ENCODE peak calls at places on chromosomes 1 and 21, in nine cellular contexts. One of them, this sample, is unnamed.

GRCh38 chr1:56390540-56390867 is 188.9 kb downstream of the PLPP3 start:
- DNase-seq in tibial nerve: no peak
- DNase-seq in cardiac muscle cell: no peak
- DNase-seq in spleen: no peak
- DNase-seq in pancreas: no peak
- DNase-seq in Panc1: no peak
- DNase-seq in thoracic aorta: no peak
- DNase-seq in GM23248: no peak
- DNase-seq in brain microvascular endothelial cell: no peak
- DNase-seq in this sample: no peak

GRCh38 chr1:90074555-90075315 is 79.8 kb downstream of the ZNF326 start:
- DNase-seq in tibial nerve: no peak
- DNase-seq in cardiac muscle cell: no peak
- DNase-seq in spleen: no peak
- DNase-seq in pancreas: no peak
- DNase-seq in Panc1: no peak
- DNase-seq in thoracic aorta: no peak
- DNase-seq in GM23248: no peak
- DNase-seq in brain microvascular endothelial cell: no peak
- DNase-seq in this sample: no peak

GRCh38 chr1:98323906-98324358 is 337.6 kb upstream of the SNX7 start:
- DNase-seq in tibial nerve: no peak
- DNase-seq in cardiac muscle cell: peak; percentile 99
- DNase-seq in spleen: no peak
- DNase-seq in pancreas: peak; percentile 14
- DNase-seq in Panc1: peak; percentile 57
- DNase-seq in thoracic aorta: peak; percentile 14
- DNase-seq in GM23248: peak; percentile 87
- DNase-seq in brain microvascular endothelial cell: peak; percentile 96
- DNase-seq in this sample: peak; percentile 86

GRCh38 chr1:63868220-63868897 is 94.5 kb downstream of the ROR1 start:
- DNase-seq in tibial nerve: no peak
- DNase-seq in cardiac muscle cell: no peak
- DNase-seq in spleen: no peak
- DNase-seq in pancreas: no peak
- DNase-seq in Panc1: peak; percentile 85
- DNase-seq in thoracic aorta: no peak
- DNase-seq in GM23248: peak; percentile 57
- DNase-seq in brain microvascular endothelial cell: no peak
- DNase-seq in this sample: peak; percentile 51

GRCh38 chr1:231818342-231818741 is 191.8 kb downstream of the DISC1 start:
- DNase-seq in tibial nerve: peak; percentile 22
- DNase-seq in cardiac muscle cell: peak; percentile 49
- DNase-seq in spleen: no peak
- DNase-seq in pancreas: no peak
- DNase-seq in Panc1: no peak
- DNase-seq in thoracic aorta: no peak
- DNase-seq in GM23248: peak; percentile 28
- DNase-seq in brain microvascular endothelial cell: no peak
- DNase-seq in this sample: no peak

GRCh38 chr1:207279683-207280082 is 41.8 kb upstream of the CD55 start:
- DNase-seq in tibial nerve: no peak
- DNase-seq in cardiac muscle cell: no peak
- DNase-seq in spleen: no peak
- DNase-seq in pancreas: no peak
- DNase-seq in Panc1: no peak
- DNase-seq in thoracic aorta: no peak
- DNase-seq in GM23248: no peak
- DNase-seq in brain microvascular endothelial cell: no peak
- DNase-seq in this sample: no peak

GRCh38 chr1:67171978-67172377 is 5.7 kb downstream of the IL23R start:
- DNase-seq in tibial nerve: no peak
- DNase-seq in cardiac muscle cell: no peak
- DNase-seq in spleen: no peak
- DNase-seq in pancreas: no peak
- DNase-seq in Panc1: no peak
- DNase-seq in thoracic aorta: no peak
- DNase-seq in GM23248: no peak
- DNase-seq in brain microvascular endothelial cell: no peak
- DNase-seq in this sample: no peak

GRCh38 chr1:158819461-158820443 is 11.4 kb upstream of the MNDA start:
- DNase-seq in tibial nerve: no peak
- DNase-seq in cardiac muscle cell: peak; percentile 76
- DNase-seq in spleen: no peak
- DNase-seq in pancreas: no peak
- DNase-seq in Panc1: no peak
- DNase-seq in thoracic aorta: no peak
- DNase-seq in GM23248: no peak
- DNase-seq in brain microvascular endothelial cell: peak; percentile 26
- DNase-seq in this sample: peak; percentile 2

GRCh38 chr1:25641931-25642611 is 25.5 kb downstream of the MAN1C1 start:
- DNase-seq in tibial nerve: no peak
- DNase-seq in cardiac muscle cell: peak; percentile 76
- DNase-seq in spleen: no peak
- DNase-seq in pancreas: no peak
- DNase-seq in Panc1: no peak
- DNase-seq in thoracic aorta: no peak
- DNase-seq in GM23248: peak; percentile 67
- DNase-seq in brain microvascular endothelial cell: no peak
- DNase-seq in this sample: no peak

GRCh38 chr1:219535021-219535420 is 77.9 kb downstream of the ZC3H11B start:
- DNase-seq in tibial nerve: no peak
- DNase-seq in cardiac muscle cell: no peak
- DNase-seq in spleen: no peak
- DNase-seq in pancreas: no peak
- DNase-seq in Panc1: no peak
- DNase-seq in thoracic aorta: no peak
- DNase-seq in GM23248: no peak
- DNase-seq in brain microvascular endothelial cell: no peak
- DNase-seq in this sample: no peak

GRCh38 chr1:170664828-170665617 is 1.1 kb downstream of the PRRX1 start:
- DNase-seq in tibial nerve: no peak
- DNase-seq in cardiac muscle cell: peak; percentile 72
- DNase-seq in spleen: no peak
- DNase-seq in pancreas: no peak
- DNase-seq in Panc1: no peak
- DNase-seq in thoracic aorta: no peak
- DNase-seq in GM23248: peak; percentile 80
- DNase-seq in brain microvascular endothelial cell: peak; percentile 52
- DNase-seq in this sample: peak; percentile 1

GRCh38 chr1:174761257-174761760 is 238.4 kb upstream of the CACYBP start:
- DNase-seq in tibial nerve: no peak
- DNase-seq in cardiac muscle cell: no peak
- DNase-seq in spleen: no peak
- DNase-seq in pancreas: no peak
- DNase-seq in Panc1: no peak
- DNase-seq in thoracic aorta: no peak
- DNase-seq in GM23248: no peak
- DNase-seq in brain microvascular endothelial cell: no peak
- DNase-seq in this sample: no peak

GRCh38 chr1:42933610-42934009 is 25.1 kb downstream of the SLC2A1 start:
- DNase-seq in tibial nerve: no peak
- DNase-seq in cardiac muscle cell: no peak
- DNase-seq in spleen: peak; percentile 19
- DNase-seq in pancreas: no peak
- DNase-seq in Panc1: no peak
- DNase-seq in thoracic aorta: no peak
- DNase-seq in GM23248: no peak
- DNase-seq in brain microvascular endothelial cell: no peak
- DNase-seq in this sample: no peak

GRCh38 chr1:42935971-42936308 is 22.7 kb downstream of the SLC2A1 start:
- DNase-seq in tibial nerve: no peak
- DNase-seq in cardiac muscle cell: no peak
- DNase-seq in spleen: no peak
- DNase-seq in pancreas: no peak
- DNase-seq in Panc1: no peak
- DNase-seq in thoracic aorta: no peak
- DNase-seq in GM23248: no peak
- DNase-seq in brain microvascular endothelial cell: no peak
- DNase-seq in this sample: no peak

GRCh38 chr1:42935313-42935624 is 23.4 kb downstream of the SLC2A1 start:
- DNase-seq in tibial nerve: peak; percentile 18
- DNase-seq in cardiac muscle cell: no peak
- DNase-seq in spleen: peak; percentile 92
- DNase-seq in pancreas: peak; percentile 40
- DNase-seq in Panc1: no peak
- DNase-seq in thoracic aorta: no peak
- DNase-seq in GM23248: no peak
- DNase-seq in brain microvascular endothelial cell: no peak
- DNase-seq in this sample: no peak

GRCh38 chr1:42934111-42934510 is 24.6 kb downstream of the SLC2A1 start:
- DNase-seq in tibial nerve: no peak
- DNase-seq in cardiac muscle cell: no peak
- DNase-seq in spleen: peak; percentile 74
- DNase-seq in pancreas: no peak
- DNase-seq in Panc1: no peak
- DNase-seq in thoracic aorta: no peak
- DNase-seq in GM23248: no peak
- DNase-seq in brain microvascular endothelial cell: no peak
- DNase-seq in this sample: no peak

GRCh38 chr1:42934541-42935312 is 23.9 kb downstream of the SLC2A1 start:
- DNase-seq in tibial nerve: no peak
- DNase-seq in cardiac muscle cell: no peak
- DNase-seq in spleen: peak; percentile 73
- DNase-seq in pancreas: no peak
- DNase-seq in Panc1: no peak
- DNase-seq in thoracic aorta: no peak
- DNase-seq in GM23248: no peak
- DNase-seq in brain microvascular endothelial cell: no peak
- DNase-seq in this sample: no peak
- H3K27ac ChIP-seq in tibial nerve: peak overlapping the region; percentile 76
- H3K27ac ChIP-seq in cardiac muscle cell: peak overlapping the region; percentile 78
- H3K27ac ChIP-seq in spleen: peak overlapping the region; percentile 91
- H3K27ac ChIP-seq in pancreas: no peak overlapping the region
- H3K27ac ChIP-seq in Panc1: no peak overlapping the region
- H3K27ac ChIP-seq in thoracic aorta: peak overlapping the region; percentile 59
- H3K27ac ChIP-seq in GM23248: no peak overlapping the region
- H3K27ac ChIP-seq in brain microvascular endothelial cell: no peak overlapping the region
- H3K27ac ChIP-seq in this sample: peak overlapping the region; percentile 9

DNA sequence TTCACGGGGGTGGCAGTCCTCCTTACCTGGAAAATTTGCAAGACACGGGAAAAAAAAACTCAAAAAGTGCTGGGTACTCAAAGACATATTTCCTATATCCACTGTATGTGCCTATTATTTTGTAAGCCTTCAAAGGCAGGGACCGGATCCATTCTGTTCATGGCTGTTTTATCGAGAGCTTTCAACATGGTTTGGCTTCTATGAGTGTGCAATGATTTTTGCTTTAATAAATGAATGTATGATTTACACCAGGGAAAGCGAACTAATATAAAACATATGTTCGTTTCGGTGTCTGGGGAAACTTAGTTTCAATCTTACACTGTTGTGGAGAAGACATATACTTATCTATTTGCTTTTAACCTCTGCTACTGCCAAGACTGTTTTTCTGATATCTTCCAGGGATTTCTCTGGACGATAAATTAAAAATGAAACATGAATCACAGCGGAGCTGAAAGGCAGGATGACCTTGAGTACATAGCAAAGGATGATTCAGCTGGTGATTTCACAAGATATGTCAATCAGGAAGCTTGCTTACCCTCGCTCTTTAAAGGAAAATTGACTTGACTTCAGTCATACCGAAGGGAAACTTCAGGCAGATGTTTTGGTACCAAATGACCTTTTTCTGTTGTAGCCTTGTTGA is 14.7 kb upstream of the CYYR1 start:
- DNase-seq in tibial nerve: no peak
- DNase-seq in cardiac muscle cell: peak; percentile 74
- DNase-seq in spleen: no peak
- DNase-seq in pancreas: no peak
- DNase-seq in Panc1: peak; percentile 52
- DNase-seq in thoracic aorta: no peak
- DNase-seq in GM23248: peak; percentile 74
- DNase-seq in brain microvascular endothelial cell: peak; percentile 43
- DNase-seq in this sample: no peak
- H3K27ac ChIP-seq in tibial nerve: no peak overlapping the region
- H3K27ac ChIP-seq in cardiac muscle cell: no peak overlapping the region
- H3K27ac ChIP-seq in spleen: peak overlapping the region; percentile 49
- H3K27ac ChIP-seq in pancreas: no peak overlapping the region
- H3K27ac ChIP-seq in Panc1: no peak overlapping the region
- H3K27ac ChIP-seq in thoracic aorta: no peak overlapping the region
- H3K27ac ChIP-seq in GM23248: no peak overlapping the region
- H3K27ac ChIP-seq in brain microvascular endothelial cell: no peak overlapping the region
- H3K27ac ChIP-seq in this sample: no peak overlapping the region

DNA sequence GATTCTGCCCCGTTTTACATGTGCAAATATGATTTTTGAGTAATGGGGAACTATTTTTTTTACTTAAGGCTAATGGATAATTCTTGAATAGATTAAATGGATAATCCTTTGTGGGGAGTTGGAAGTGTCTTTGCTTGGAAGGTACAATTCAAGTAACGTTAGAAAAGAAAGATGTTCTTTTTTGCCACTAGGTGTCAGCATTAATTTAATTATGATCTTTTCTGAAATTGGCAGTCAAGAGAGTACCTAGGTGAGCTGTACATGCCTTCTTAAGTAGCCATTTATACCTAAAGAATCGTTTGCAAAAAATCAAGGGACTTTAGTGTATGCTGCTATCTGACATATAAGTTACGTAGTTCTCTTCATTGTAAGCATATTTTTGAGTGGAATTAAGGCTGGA is 2.2 kb downstream of the FBXO28 start:
- DNase-seq in tibial nerve: no peak
- DNase-seq in cardiac muscle cell: peak; percentile 67
- DNase-seq in spleen: no peak
- DNase-seq in pancreas: no peak
- DNase-seq in Panc1: peak; percentile 63
- DNase-seq in thoracic aorta: no peak
- DNase-seq in GM23248: peak; percentile 73
- DNase-seq in brain microvascular endothelial cell: no peak
- DNase-seq in this sample: peak; percentile 65
- H3K27ac ChIP-seq in tibial nerve: no peak overlapping the region
- H3K27ac ChIP-seq in cardiac muscle cell: no peak overlapping the region
- H3K27ac ChIP-seq in spleen: no peak overlapping the region
- H3K27ac ChIP-seq in pancreas: no peak overlapping the region
- H3K27ac ChIP-seq in Panc1: no peak overlapping the region
- H3K27ac ChIP-seq in thoracic aorta: no peak overlapping the region
- H3K27ac ChIP-seq in GM23248: no peak overlapping the region
- H3K27ac ChIP-seq in brain microvascular endothelial cell: no peak overlapping the region
- H3K27ac ChIP-seq in this sample: no peak overlapping the region

DNA sequence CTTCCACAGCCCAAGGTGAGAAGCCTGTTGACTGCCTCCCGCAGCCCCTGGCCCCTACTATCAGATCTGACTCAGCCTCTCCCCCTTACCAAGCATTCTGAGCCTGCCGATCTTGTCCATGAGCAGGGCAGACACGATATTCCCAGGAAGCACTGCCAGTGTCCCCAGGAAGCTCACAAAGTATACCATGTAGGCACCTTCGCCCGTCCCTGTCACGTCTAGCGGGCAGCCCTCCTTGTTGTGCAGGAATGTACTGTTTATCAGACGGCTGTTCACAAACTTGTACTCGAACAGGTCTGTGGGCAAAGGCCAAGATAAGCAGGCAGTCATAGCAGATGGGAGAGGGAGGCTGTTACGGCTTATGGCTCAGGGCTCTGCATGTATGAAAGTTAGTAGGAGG is 7.2 kb downstream of the BOLA1 start:
- DNase-seq in tibial nerve: no peak
- DNase-seq in cardiac muscle cell: no peak
- DNase-seq in spleen: peak; percentile 32
- DNase-seq in pancreas: no peak
- DNase-seq in Panc1: no peak
- DNase-seq in thoracic aorta: no peak
- DNase-seq in GM23248: no peak
- DNase-seq in brain microvascular endothelial cell: no peak
- DNase-seq in this sample: peak; percentile 57
- H3K27ac ChIP-seq in tibial nerve: no peak overlapping the region
- H3K27ac ChIP-seq in cardiac muscle cell: no peak overlapping the region
- H3K27ac ChIP-seq in spleen: no peak overlapping the region
- H3K27ac ChIP-seq in pancreas: no peak overlapping the region
- H3K27ac ChIP-seq in Panc1: no peak overlapping the region
- H3K27ac ChIP-seq in thoracic aorta: no peak overlapping the region
- H3K27ac ChIP-seq in GM23248: no peak overlapping the region
- H3K27ac ChIP-seq in brain microvascular endothelial cell: no peak overlapping the region
- H3K27ac ChIP-seq in this sample: no peak overlapping the region

This sample was measured in small intestine.